ENCODE peak calls at places on chromosomes 2 and 18, in ten cellular contexts. T is left ventricle myocardium inferior; D is stimulated activated CD4-positive, alpha-beta T cell treated with anti-CD3 and anti-CD28 coated beads, Interleukin-4, amount 100 ng/mL, for 48 hours; Y is H9; Z is Panc1; N is hypothalamus; E is GM23248; O is T-helper 1 cell; G is cardiac fibroblast; R is glutamatergic neuron. V is an unnamed sample.

GRCh38 chr2:144041612-144042011 is 478.3 kb downstream of the ZEB2 start:
- DNase-seq in T (no peak), D (no peak), Y (no peak), Z (no peak), N (no peak), E (no peak), O (no peak), G (no peak), R (no peak), V (no peak)

GRCh38 chr18:37403100-37403781 is 162.4 kb downstream of the CELF4 start:
- DNase-seq in T (peak), D (no peak), Y (no peak), Z (no peak), N (no peak), E (peak), O (no peak), G (peak), R (peak), V (no peak)

GRCh38 chr2:138782378-138782777 is 2.2 kb upstream of the NXPH2 start:
- DNase-seq in T (no peak), D (no peak), Y (no peak), Z (no peak), N (no peak), E (no peak), O (no peak), G (no peak), R (no peak), V (no peak)

GRCh38 chr2:183709829-183710228 is 585.6 kb downstream of the NUP35 start:
- DNase-seq in T (no peak), D (no peak), Y (peak), Z (no peak), N (no peak), E (no peak), O (no peak), G (no peak), R (no peak), V (peak)

GRCh38 chr2:169823996-169824372 is 721 bp downstream of the METTL5 start:
- DNase-seq in T (no peak), D (no peak), Y (no peak), Z (no peak), N (no peak), E (no peak), O (no peak), G (no peak), R (no peak), V (no peak)

GRCh38 chr2:200662727-200663126 is 76.9 kb downstream of the AOX1 start:
- DNase-seq in T (no peak), D (no peak), Y (no peak), Z (no peak), N (no peak), E (peak), O (no peak), G (peak), R (no peak), V (no peak)

GRCh38 chr2:42900226-42900744 is 107.9 kb upstream of the HAAO start:
- DNase-seq in T (no peak), D (no peak), Y (no peak), Z (no peak), N (no peak), E (no peak), O (no peak), G (no peak), R (no peak), V (no peak)

GRCh38 chr18:45167631-45168225 is 447.5 kb upstream of the SLC14A2 start:
- DNase-seq in T (no peak), D (no peak), Y (no peak), Z (no peak), N (no peak), E (peak), O (no peak), G (peak), R (no peak), V (no peak)